ENCODE peak calls at places on chromosome 7, in nine cellular contexts. G is dorsolateral prefrontal cortex; H is bronchial epithelial cell; N is activated CD8-positive, alpha-beta T cell treated with anti-CD3 and anti-CD28 coated beads for 36 hours; M is glutamatergic neuron; C is natural killer cell; O is cardiac muscle cell; L is GM20000; E is cardiac fibroblast. X is an unnamed sample.

GRCh38 chr7:6268023-6268908 is 4.2 kb downstream of the CYTH3 start:
- DNase-seq in G (no peak), H (no peak), N (no peak), M (no peak), C (no peak), O (no peak), L (no peak), E (no peak), X (no peak)

GRCh38 chr7:91050677-91051076 is 213.6 kb upstream of the FZD1 start:
- DNase-seq in G (no peak), H (no peak), N (no peak), M (no peak), C (no peak), O (no peak), L (peak), E (peak), X (no peak)

GRCh38 chr7:107103369-107103768 is 58.9 kb downstream of the PRKAR2B start:
- DNase-seq in G (no peak), H (peak), N (peak), M (no peak), C (peak), O (no peak), L (peak), E (peak), X (no peak)

GRCh38 chr7:81484266-81484665 is 285.6 kb downstream of the HGF start:
- DNase-seq in G (no peak), H (no peak), N (no peak), M (no peak), C (no peak), O (peak), L (no peak), E (peak), X (no peak)

GRCh38 chr7:122970740-122971725 is 24.5 kb downstream of the TAS2R16 start:
- DNase-seq in G (no peak), H (no peak), N (no peak), M (no peak), C (no peak), O (no peak), L (no peak), E (peak), X (no peak)

GRCh38 chr7:123468303-123468702 is 66.1 kb downstream of the IQUB start:
- DNase-seq in G (no peak), H (no peak), N (no peak), M (no peak), C (no peak), O (no peak), L (no peak), E (no peak), X (no peak)

GRCh38 chr7:99498546-99498944 is 1.5 kb downstream of the ZNF394 start:
- DNase-seq in G (no peak), H (no peak), N (no peak), M (no peak), C (no peak), O (no peak), L (no peak), E (no peak), X (no peak)

GRCh38 chr7:108589874-108590273 is 20.2 kb downstream of the DNAJB9 start:
- DNase-seq in G (no peak), H (no peak), N (no peak), M (no peak), C (no peak), O (no peak), L (no peak), E (no peak), X (no peak)

GRCh38 chr7:84178013-84178412 is 16.6 kb downstream of the SEMA3A start:
- DNase-seq in G (no peak), H (peak), N (no peak), M (no peak), C (no peak), O (no peak), L (no peak), E (no peak), X (no peak)

GRCh38 chr7:105580022-105580740 is 1.1 kb downstream of the EFCAB10 start:
- DNase-seq in G (no peak), H (no peak), N (no peak), M (no peak), C (no peak), O (no peak), L (no peak), E (no peak), X (no peak)

GRCh38 chr7:143263266-143264195 is at the start of gene GSTK1:
- DNase-seq in G (peak), H (peak), N (peak), M (peak), C (peak), O (peak), L (peak), E (peak), X (peak)

GRCh38 chr7:68783671-68784070 is 814.6 kb upstream of the AUTS2 start:
- DNase-seq in G (no peak), H (no peak), N (no peak), M (no peak), C (no peak), O (no peak), L (no peak), E (no peak), X (no peak)

GRCh38 chr7:54728411-54728810 is 30.6 kb downstream of the SEC61G start:
- DNase-seq in G (no peak), H (no peak), N (no peak), M (no peak), C (no peak), O (no peak), L (no peak), E (no peak), X (no peak)

GRCh38 chr7:44693641-44694313 is 54.9 kb upstream of the ZMIZ2 start:
- DNase-seq in G (no peak), H (no peak), N (no peak), M (no peak), C (no peak), O (no peak), L (no peak), E (peak), X (no peak)

GRCh38 chr7:107506683-107507339 is 37.0 kb downstream of the GPR22 start:
- DNase-seq in G (no peak), H (peak), N (no peak), M (no peak), C (no peak), O (no peak), L (no peak), E (no peak), X (no peak)

GRCh38 chr7:85222522-85222921 is 35.7 kb upstream of the SEMA3D start:
- DNase-seq in G (no peak), H (no peak), N (no peak), M (no peak), C (no peak), O (no peak), L (no peak), E (no peak), X (no peak)

GRCh38 chr7:69934475-69934903 is 336.2 kb downstream of the AUTS2 start:
- DNase-seq in G (peak), H (no peak), N (no peak), M (no peak), C (no peak), O (peak), L (no peak), E (no peak), X (no peak)

GRCh38 chr7:78149787-78150186 is 351.2 kb downstream of the PHTF2 start:
- DNase-seq in G (no peak), H (peak), N (no peak), M (no peak), C (no peak), O (no peak), L (no peak), E (peak), X (no peak)

GRCh38 chr7:36896956-36897594 is 172.8 kb upstream of the AOAH start:
- DNase-seq in G (no peak), H (no peak), N (no peak), M (no peak), C (no peak), O (no peak), L (no peak), E (no peak), X (no peak)

GRCh38 chr7:152025937-152026890 is 740 bp downstream of the GALNT11 start:
- DNase-seq in G (peak), H (peak), N (peak), M (no peak), C (no peak), O (no peak), L (no peak), E (peak), X (no peak)

GRCh38 chr7:27917774-27918314 is 177.9 kb downstream of the TAX1BP1 start:
- DNase-seq in G (no peak), H (peak), N (no peak), M (no peak), C (no peak), O (no peak), L (no peak), E (peak), X (no peak)

GRCh38 chr7:152909683-152910544 is 150.4 kb downstream of the ACTR3B start:
- DNase-seq in G (no peak), H (no peak), N (no peak), M (no peak), C (no peak), O (no peak), L (no peak), E (no peak), X (no peak)

GRCh38 chr7:157235357-157236018 is 96.8 kb downstream of the UBE3C start:
- DNase-seq in G (no peak), H (peak), N (no peak), M (no peak), C (no peak), O (no peak), L (no peak), E (peak), X (no peak)

GRCh38 chr7:52168085-52168484 is 851.5 kb upstream of the COBL start:
- DNase-seq in G (no peak), H (no peak), N (no peak), M (peak), C (no peak), O (no peak), L (no peak), E (no peak), X (no peak)

GRCh38 chr7:69403169-69403568 is 195.1 kb upstream of the AUTS2 start:
- DNase-seq in G (no peak), H (no peak), N (no peak), M (peak), C (no peak), O (peak), L (peak), E (no peak), X (no peak)

GRCh38 chr7:47602272-47603004 is 20.5 kb upstream of the TNS3 start:
- DNase-seq in G (no peak), H (peak), N (no peak), M (no peak), C (no peak), O (no peak), L (no peak), E (no peak), X (no peak)

GRCh38 chr7:112260941-112261340 is 54.4 kb downstream of the ZNF277 start:
- DNase-seq in G (no peak), H (no peak), N (no peak), M (no peak), C (no peak), O (no peak), L (no peak), E (no peak), X (no peak)

GRCh38 chr7:22667562-22668239 is 59.3 kb upstream of the IL6 start:
- DNase-seq in G (no peak), H (peak), N (no peak), M (no peak), C (no peak), O (no peak), L (no peak), E (peak), X (no peak)

GRCh38 chr7:116218051-116218645 is 7.8 kb downstream of the TES start:
- DNase-seq in G (no peak), H (peak), N (no peak), M (no peak), C (no peak), O (no peak), L (no peak), E (peak), X (no peak)

GRCh38 chr7:133491846-133492652 is 239.2 kb downstream of the EXOC4 start:
- DNase-seq in G (no peak), H (peak), N (no peak), M (no peak), C (no peak), O (no peak), L (no peak), E (peak), X (no peak)

GRCh38 chr7:36506820-36507219 is 117.2 kb downstream of the ANLN start:
- DNase-seq in G (no peak), H (peak), N (no peak), M (no peak), C (no peak), O (no peak), L (no peak), E (peak), X (no peak)

GRCh38 chr7:35261476-35262285 is 7.8 kb upstream of the TBX20 start:
- DNase-seq in G (no peak), H (no peak), N (no peak), M (peak), C (no peak), O (peak), L (no peak), E (no peak), X (no peak)

GRCh38 chr7:27605689-27606269 is 56.9 kb downstream of the HIBADH start:
- DNase-seq in G (no peak), H (peak), N (peak), M (no peak), C (no peak), O (peak), L (no peak), E (peak), X (no peak)

GRCh38 chr7:128827248-128827958 is 2.8 kb upstream of the FLNC start:
- DNase-seq in G (no peak), H (peak), N (no peak), M (peak), C (no peak), O (peak), L (no peak), E (peak), X (no peak)

GRCh38 chr7:68752485-68752884 is 845.8 kb upstream of the AUTS2 start:
- DNase-seq in G (no peak), H (no peak), N (no peak), M (no peak), C (no peak), O (no peak), L (no peak), E (no peak), X (no peak)

GRCh38 chr7:19932549-19933249 is 159.3 kb upstream of the TMEM196 start:
- DNase-seq in G (no peak), H (no peak), N (no peak), M (no peak), C (no peak), O (no peak), L (no peak), E (no peak), X (no peak)

GRCh38 chr7:153245809-153246208 is 486.3 kb downstream of the ACTR3B start:
- DNase-seq in G (no peak), H (no peak), N (no peak), M (no peak), C (no peak), O (no peak), L (no peak), E (no peak), X (no peak)

GRCh38 chr7:67625257-67625713 is 628.7 kb downstream of the TYW1 start:
- DNase-seq in G (peak), H (peak), N (peak), M (peak), C (peak), O (peak), L (peak), E (peak), X (peak)

GRCh38 chr7:16035392-16035791 is 348.9 kb upstream of the MEOX2 start:
- DNase-seq in G (no peak), H (no peak), N (no peak), M (no peak), C (no peak), O (no peak), L (no peak), E (no peak), X (no peak)

DNA sequence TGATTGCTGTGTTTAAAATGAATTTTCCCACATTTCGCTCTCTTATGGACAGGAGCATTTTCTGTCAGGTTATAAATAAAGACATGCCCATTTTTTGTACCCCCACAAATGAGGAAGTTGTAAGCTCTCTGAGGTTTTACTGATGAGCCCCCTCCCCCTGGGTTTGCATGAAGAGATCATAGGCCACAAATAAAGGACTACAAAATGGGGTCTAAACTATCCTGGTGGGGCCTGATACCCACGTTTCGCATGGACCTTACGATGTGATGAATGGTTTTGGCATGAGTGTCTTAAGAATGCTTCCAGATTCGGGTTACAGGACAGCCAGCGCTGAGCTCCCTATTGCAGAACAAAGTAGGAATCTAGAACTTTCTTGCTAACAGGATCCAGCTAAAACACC is 5.8 kb downstream of the IKZF1 start:
- DNase-seq in G (no peak), H (no peak), N (peak), M (no peak), C (no peak), O (no peak), L (no peak), E (no peak), X (no peak)
- TF ChIP-seq CTCF in G (no peak), H (no peak), N (no peak), M (no peak), C (no peak), O (no peak), L (no peak), E (no peak), X (no peak)

GRCh38 chr7:542131-542934 is 22.7 kb upstream of the PDGFA start:
- DNase-seq in G (no peak), H (no peak), N (no peak), M (no peak), C (no peak), O (no peak), L (no peak), E (no peak), X (no peak)
- TF ChIP-seq CTCF in G (no peak), H (no peak), N (no peak), M (no peak), C (no peak), O (no peak), L (no peak), E (no peak), X (no peak)

DNA sequence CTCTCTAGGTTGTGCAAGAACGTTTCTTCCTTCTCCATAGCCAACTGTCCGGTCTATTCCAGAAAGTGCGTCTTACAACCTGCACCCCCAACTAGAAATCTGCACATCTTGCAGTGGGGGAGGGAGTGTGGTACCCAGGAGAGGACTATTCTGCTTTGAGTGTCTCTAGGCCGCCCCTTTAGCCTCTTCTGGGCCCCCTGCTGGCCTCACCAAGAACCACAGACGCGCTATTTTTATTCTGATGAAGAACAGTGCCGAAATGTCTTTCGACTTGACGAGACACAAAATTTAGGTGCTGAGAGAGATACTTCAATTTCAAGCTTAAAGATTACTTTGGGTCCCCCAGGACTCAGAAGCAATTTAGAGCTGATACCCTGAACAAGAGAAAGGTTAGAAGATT is 1.0 kb downstream of the CNPY1 start:
- DNase-seq in G (no peak), H (no peak), N (no peak), M (no peak), C (no peak), O (no peak), L (no peak), E (no peak), X (no peak)
- TF ChIP-seq CTCF in G (no peak), H (no peak), N (peak), M (peak), C (no peak), O (peak), L (no peak), E (no peak), X (peak)

GRCh38 chr7:1883834-1884582 is 213.9 kb downstream of the ELFN1 start:
- DNase-seq in G (peak), H (no peak), N (no peak), M (peak), C (no peak), O (no peak), L (no peak), E (no peak), X (no peak)
- TF ChIP-seq CTCF in G (no peak), H (no peak), N (no peak), M (no peak), C (no peak), O (no peak), L (no peak), E (no peak), X (peak)

DNA sequence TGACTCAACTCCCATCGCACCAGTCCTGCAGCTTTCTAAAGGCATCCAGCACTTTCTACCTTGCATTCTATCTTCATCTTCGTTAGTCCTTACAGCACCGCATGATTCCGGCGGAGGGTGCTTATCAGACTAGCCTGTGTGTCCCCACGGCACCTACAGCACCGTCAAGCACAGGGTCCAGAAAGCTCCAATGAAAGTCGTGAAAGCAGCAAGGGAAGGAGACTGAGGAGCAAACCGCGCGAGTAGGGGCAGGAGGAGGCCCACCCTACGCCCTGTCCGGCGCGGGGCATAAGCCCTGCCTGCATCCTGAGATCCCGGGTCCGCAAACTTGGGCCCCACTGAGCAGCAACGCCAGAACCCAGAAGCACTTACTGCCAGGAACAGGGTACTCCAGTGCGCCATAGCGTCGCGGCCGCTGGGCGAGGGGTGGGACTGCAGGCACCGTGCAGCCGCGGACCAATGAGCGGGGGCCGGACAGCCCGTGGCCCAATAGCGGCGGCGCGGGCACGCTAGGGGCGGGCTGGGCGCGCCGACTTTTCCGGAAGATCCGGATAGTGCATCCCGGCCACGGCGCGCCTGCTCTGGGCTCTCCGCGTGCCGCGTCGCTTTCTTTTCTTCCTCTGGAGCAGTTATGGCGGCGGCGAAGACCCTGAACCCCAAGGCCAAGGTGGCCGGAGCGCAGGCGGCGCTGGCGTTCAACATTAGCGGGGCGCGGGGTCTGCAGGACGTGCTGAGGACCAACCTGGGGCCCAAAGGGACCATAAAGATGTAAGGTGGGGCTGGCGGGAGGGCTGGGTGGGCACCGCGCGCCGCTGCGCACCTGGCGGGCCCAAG is 122.1 kb upstream of the VKORC1L1 start:
- DNase-seq in G (peak), H (peak), N (peak), M (peak), C (peak), O (peak), L (peak), E (peak), X (peak)
- TF ChIP-seq CTCF in G (peak), H (no peak), N (no peak), M (peak), C (no peak), O (no peak), L (no peak), E (no peak), X (peak)

GRCh38 chr7:117401293-117402002 is 25.8 kb downstream of the ASZ1 start:
- DNase-seq in G (no peak), H (peak), N (no peak), M (no peak), C (no peak), O (no peak), L (no peak), E (peak), X (no peak)
- TF ChIP-seq CTCF in G (no peak), H (peak), N (no peak), M (peak), C (no peak), O (peak), L (no peak), E (peak), X (peak)

X was measured in type B pancreatic cell.